ENCODE peak calls at places on chromosomes 6 and 20, in six cellular contexts. I is amniotic stem cell; K is NCI-H1436 treated with DMSO at 0.1 percent for 48 hours; A is stimulated activated naive CD8-positive, alpha-beta T cell treated with anti-CD3 and anti-CD28 coated beads, Interleukin-15, Interleukin-2, amounts not matched to agents 100 U/mL and 50 U/mL, for 24 hours; V is endothelial cell; N is head of caudate nucleus. T is an unnamed sample.

GRCh38 chr6:90072961-90073464 is 178.7 kb downstream of the GJA10 start:
- DNase-seq in N (no peak), A (no peak), I (no peak), K (no peak), V (no peak), T (no peak)

GRCh38 chr6:20947977-20948376 is 413.7 kb downstream of the CDKAL1 start:
- DNase-seq in N (no peak), A (no peak), V (no peak), K (no peak), I (no peak), T (no peak)

GRCh38 chr20:63100401-63100925 is 93.7 kb upstream of the BHLHE23 start:
- DNase-seq in I (no peak), N (no peak), K (no peak), A (no peak), V (no peak), T (no peak)

GRCh38 chr6:170008386-170008785 is 257.0 kb downstream of the ERMARD start:
- DNase-seq in K (no peak), N (no peak), V (no peak), I (no peak), A (no peak), T (no peak)

GRCh38 chr6:12523726-12524125 is 192.8 kb upstream of the PHACTR1 start:
- DNase-seq in N (no peak), K (no peak), I (no peak), V (no peak), A (no peak), T (no peak)

GRCh38 chr6:154485784-154486183 is 24.7 kb downstream of the CNKSR3 start:
- DNase-seq in V (no peak), K (no peak), I (no peak), A (no peak), N (no peak), T (no peak)

GRCh38 chr20:29325304-29325640 is 1932.2 kb upstream of the DEFB115 start:
- DNase-seq in I (no peak), V (no peak), N (no peak), A (no peak), K (no peak), T (no peak)

GRCh38 chr6:81562169-81562568 is 190.3 kb downstream of the TENT5A start:
- DNase-seq in I (peak; percentile 10), N (no peak), V (no peak), A (no peak), K (no peak), T (no peak)

GRCh38 chr20:5168582-5169396 is 42.0 kb downstream of the CDS2 start:
- DNase-seq in K (peak; percentile 10), A (no peak), I (no peak), V (peak; percentile 43), N (no peak), T (no peak)

GRCh38 chr6:124164363-124164762 is 360.7 kb downstream of the NKAIN2 start:
- DNase-seq in N (no peak), K (no peak), V (no peak), I (no peak), A (no peak), T (no peak)

GRCh38 chr6:5671162-5671561 is 335.6 kb downstream of the NRN1 start:
- DNase-seq in K (peak; percentile 34), V (no peak), N (no peak), A (no peak), I (no peak), T (peak; percentile 27)

GRCh38 chr20:17648782-17649730 is 33.0 kb downstream of the RRBP1 start:
- DNase-seq in N (no peak), K (no peak), I (no peak), A (peak; percentile 54), V (peak; percentile 18), T (peak; percentile 78)

GRCh38 chr20:60055740-60056139 is 97.5 kb downstream of the CDH26 start:
- DNase-seq in K (no peak), I (no peak), A (peak; percentile 52), V (no peak), N (no peak), T (peak; percentile 35)

GRCh38 chr6:113591896-113592827 is 265.0 kb upstream of the MARCKS start:
- DNase-seq in A (no peak), N (no peak), I (no peak), V (no peak), K (no peak), T (no peak)

GRCh38 chr6:151681426-151682059 is 125.9 kb upstream of the ESR1 start:
- DNase-seq in A (no peak), N (no peak), V (peak; percentile 17), K (no peak), I (no peak), T (no peak)

GRCh38 chr20:59776626-59777320 is 156.7 kb downstream of the SYCP2 start:
- DNase-seq in N (no peak), K (no peak), I (no peak), A (no peak), V (no peak), T (no peak)

GRCh38 chr6:73739097-73739496 is 43.1 kb downstream of the CD109 start:
- DNase-seq in V (peak; percentile 6), I (peak; percentile 7), A (no peak), N (no peak), K (no peak), T (no peak)

GRCh38 chr6:48714286-48715049 is 603.5 kb upstream of the PTCHD4 start:
- DNase-seq in A (no peak), K (peak; percentile 23), V (no peak), N (no peak), I (no peak), T (no peak)

GRCh38 chr20:48897298-48898044 is 24.0 kb upstream of the ARFGEF2 start:
- DNase-seq in A (no peak), V (no peak), N (no peak), I (peak; percentile 39), K (no peak), T (no peak)

GRCh38 chr20:62501801-62502495 is 26.2 kb upstream of the GATA5 start:
- DNase-seq in K (no peak), A (peak; percentile 74), V (no peak), N (no peak), I (no peak), T (no peak)

GRCh38 chr20:48360338-48360698 is 467.5 kb downstream of the PREX1 start:
- DNase-seq in V (no peak), N (no peak), K (no peak), A (no peak), I (no peak), T (no peak)

GRCh38 chr6:19382676-19383075 is 454.5 kb upstream of the ID4 start:
- DNase-seq in V (no peak), K (no peak), A (no peak), N (no peak), I (no peak), T (no peak)

GRCh38 chr6:118297821-118298220 is 250.3 kb upstream of the PLN start:
- DNase-seq in V (no peak), A (no peak), K (no peak), I (no peak), N (no peak), T (no peak)

GRCh38 chr6:112441607-112442006 is 94.5 kb downstream of the RFPL4B start:
- DNase-seq in A (no peak), K (no peak), N (no peak), I (no peak), V (no peak), T (no peak)

GRCh38 chr6:87702589-87702945 is 534 bp upstream of the AKIRIN2 start:
- DNase-seq in N (no peak), K (peak; percentile 40), V (no peak), I (no peak), A (no peak), T (no peak)

GRCh38 chr6:37049990-37050853 is 44.8 kb downstream of the FGD2 start:
- DNase-seq in N (no peak), A (peak; percentile 82), V (no peak), K (no peak), I (no peak), T (no peak)

GRCh38 chr20:37526839-37527637 is 638 bp downstream of the BLCAP start:
- DNase-seq in V (peak; percentile 44), K (no peak), A (no peak), N (no peak), I (peak; percentile 20), T (no peak)

GRCh38 chr20:58646703-58647102 is 4.4 kb upstream of the STX16 start:
- DNase-seq in V (no peak), K (no peak), A (no peak), N (no peak), I (no peak), T (no peak)